ENCODE peak calls at places on chromosome 5, in ten cellular contexts. I is NCI-H1436 treated with DMSO at 0.1 percent for 48 hours, M is neuronal stem cell, W is EL, D is T-helper 9 cell, G is RCC 7860, H is ureter, L is T follicular helper cell, N is C1 segment of cervical spinal cord, E is NCI-H2029. R is an unnamed sample.

GRCh38 chr5:179122411-179123108 is 62.4 kb downstream of the ZNF354C start:
- DNase-seq in L (no peak), W (no peak), H (peak), D (no peak), E (no peak), M (no peak), I (no peak), N (no peak), G (no peak), R (no peak)

GRCh38 chr5:115342593-115343377 is 46.3 kb upstream of the CCDC112 start:
- DNase-seq in M (no peak), E (no peak), N (no peak), G (no peak), I (no peak), H (no peak), D (no peak), W (no peak), L (no peak), R (no peak)

GRCh38 chr5:172595591-172596455 is 45.2 kb upstream of the NEURL1B start:
- DNase-seq in N (no peak), L (no peak), I (no peak), D (no peak), E (no peak), M (no peak), G (no peak), W (no peak), H (no peak), R (no peak)

GRCh38 chr5:87418506-87418905 is 5.8 kb upstream of the CCNH start:
- DNase-seq in M (no peak), N (no peak), E (no peak), H (no peak), W (no peak), I (no peak), L (no peak), D (no peak), G (no peak), R (no peak)

GRCh38 chr5:54251981-54252380 is 58.4 kb downstream of the ARL15 start:
- DNase-seq in M (no peak), W (no peak), N (no peak), H (no peak), L (no peak), I (no peak), G (no peak), E (peak), D (no peak), R (no peak)

GRCh38 chr5:135229122-135229521 is 169.9 kb downstream of the MACROH2A1 start:
- DNase-seq in W (no peak), N (no peak), L (no peak), D (no peak), E (no peak), G (no peak), I (no peak), M (no peak), H (no peak), R (no peak)

GRCh38 chr5:159061834-159062530 is 37.7 kb downstream of the EBF1 start:
- DNase-seq in N (no peak), L (no peak), D (no peak), G (no peak), W (no peak), E (no peak), I (no peak), M (peak), H (no peak), R (no peak)

GRCh38 chr5:119411935-119412623 is 40.2 kb upstream of the HSD17B4 start:
- DNase-seq in E (peak), W (peak), D (peak), N (no peak), G (peak), I (no peak), L (peak), H (peak), M (peak), R (peak)

GRCh38 chr5:1516615-1517601 is 6.9 kb downstream of the LPCAT1 start:
- DNase-seq in L (no peak), D (no peak), N (no peak), G (peak), M (no peak), H (peak), I (no peak), W (peak), E (no peak), R (no peak)

GRCh38 chr5:77218263-77218662 is 7.8 kb downstream of the PDE8B start:
- DNase-seq in W (no peak), G (no peak), H (no peak), I (no peak), D (no peak), M (no peak), L (no peak), N (no peak), E (no peak), R (no peak)

GRCh38 chr5:104186100-104186499 is 623.5 kb upstream of the NUDT12 start:
- DNase-seq in M (no peak), N (no peak), L (no peak), D (no peak), G (no peak), E (peak), H (no peak), I (no peak), W (no peak), R (no peak)

GRCh38 chr5:118578093-118578492 is 410.3 kb downstream of the DTWD2 start:
- DNase-seq in N (no peak), H (no peak), G (no peak), D (no peak), W (no peak), I (no peak), M (no peak), L (no peak), E (no peak), R (no peak)

GRCh38 chr5:149799119-149799623 is 69.1 kb downstream of the PPARGC1B start:
- DNase-seq in G (peak), H (peak), W (peak), L (no peak), I (no peak), E (peak), M (no peak), D (no peak), N (no peak), R (peak)

GRCh38 chr5:150107909-150108447 is 21.6 kb upstream of the CSF1R start:
- DNase-seq in M (no peak), N (no peak), W (peak), G (no peak), E (no peak), D (no peak), I (no peak), H (no peak), L (no peak), R (no peak)

GRCh38 chr5:25439025-25439424 is 794.2 kb upstream of the CDH10 start:
- DNase-seq in D (no peak), H (no peak), E (no peak), W (no peak), I (no peak), G (no peak), N (no peak), L (no peak), M (no peak), R (no peak)

GRCh38 chr5:134964359-134965270 is 3.1 kb upstream of the CATSPER3 start:
- DNase-seq in M (no peak), N (no peak), W (no peak), G (no peak), E (no peak), L (no peak), H (no peak), D (no peak), I (no peak), R (no peak)

GRCh38 chr5:17424674-17425073 is 73.4 kb upstream of the TAF11L2 start:
- DNase-seq in M (no peak), E (no peak), W (no peak), D (no peak), L (no peak), G (no peak), H (no peak), I (no peak), N (no peak), R (no peak)